ENCODE peak calls at places on chromosomes 13 and 19, in four cellular contexts. One of them, this sample, is unnamed.

GRCh38 chr13:30398601-30399072 is 23.7 kb upstream of the UBE2L5 start:
- DNase-seq in K562: no peak
- DNase-seq in IMR-90: peak; percentile 21
- DNase-seq in GM12878: no peak
- DNase-seq in this sample: no peak

GRCh38 chr19:1599460-1599846 is 5.8 kb downstream of the UQCR11 start:
- DNase-seq in K562: no peak
- DNase-seq in IMR-90: no peak
- DNase-seq in GM12878: no peak
- DNase-seq in this sample: no peak

GRCh38 chr19:35483089-35483488 is 7.2 kb downstream of the KRTDAP start:
- DNase-seq in K562: no peak
- DNase-seq in IMR-90: no peak
- DNase-seq in GM12878: no peak
- DNase-seq in this sample: no peak

GRCh38 chr13:106802917-106803316 is 235.0 kb upstream of the ARGLU1 start:
- DNase-seq in K562: no peak
- DNase-seq in IMR-90: no peak
- DNase-seq in GM12878: no peak
- DNase-seq in this sample: no peak

GRCh38 chr13:25872871-25873607 is 178.8 kb downstream of the SHISA2 start:
- DNase-seq in K562: no peak
- DNase-seq in IMR-90: no peak
- DNase-seq in GM12878: no peak
- DNase-seq in this sample: no peak

GRCh38 chr13:71801781-71802180 is 65.2 kb downstream of the DACH1 start:
- DNase-seq in K562: no peak
- DNase-seq in IMR-90: no peak
- DNase-seq in GM12878: no peak
- DNase-seq in this sample: no peak

GRCh38 chr13:104310861-104311260 is 1244.6 kb upstream of the SLC10A2 start:
- DNase-seq in K562: no peak
- DNase-seq in IMR-90: no peak
- DNase-seq in GM12878: no peak
- DNase-seq in this sample: no peak

GRCh38 chr19:48999481-49000325 is 6.0 kb downstream of the RUVBL2 start:
- DNase-seq in K562: peak; percentile 56
- DNase-seq in IMR-90: peak; percentile 67
- DNase-seq in GM12878: no peak
- DNase-seq in this sample: peak; percentile 64

GRCh38 chr13:113491418-113491883 is 940 bp upstream of the DCUN1D2 start:
- DNase-seq in K562: peak; percentile 16
- DNase-seq in IMR-90: peak; percentile 14
- DNase-seq in GM12878: no peak
- DNase-seq in this sample: peak; percentile 46

GRCh38 chr13:76425930-76426329 is 460.3 kb downstream of the KCTD12 start:
- DNase-seq in K562: no peak
- DNase-seq in IMR-90: peak; percentile 93
- DNase-seq in GM12878: no peak
- DNase-seq in this sample: peak; percentile 78

GRCh38 chr13:23810842-23811241 is 78.4 kb downstream of the MIPEP start:
- DNase-seq in K562: no peak
- DNase-seq in IMR-90: no peak
- DNase-seq in GM12878: no peak
- DNase-seq in this sample: no peak

GRCh38 chr13:25836709-25837316 is 215.0 kb downstream of the SHISA2 start:
- DNase-seq in K562: no peak
- DNase-seq in IMR-90: no peak
- DNase-seq in GM12878: no peak
- DNase-seq in this sample: no peak

GRCh38 chr19:47280183-47280797 is 5.6 kb downstream of the INAFM1 start:
- DNase-seq in K562: peak; percentile 73
- DNase-seq in IMR-90: no peak
- DNase-seq in GM12878: no peak
- DNase-seq in this sample: peak; percentile 23

GRCh38 chr13:37211542-37211941 is 106.1 kb upstream of the CSNK1A1L start:
- DNase-seq in K562: no peak
- DNase-seq in IMR-90: no peak
- DNase-seq in GM12878: no peak
- DNase-seq in this sample: no peak

GRCh38 chr19:10408511-10409291 is 5.4 kb upstream of the CDC37 start:
- DNase-seq in K562: peak; percentile 2
- DNase-seq in IMR-90: no peak
- DNase-seq in GM12878: no peak
- DNase-seq in this sample: no peak

GRCh38 chr19:9865732-9866627 is 30.9 kb downstream of the PIN1 start:
- DNase-seq in K562: no peak
- DNase-seq in IMR-90: no peak
- DNase-seq in GM12878: no peak
- DNase-seq in this sample: no peak

GRCh38 chr19:51691122-51692064 is 1.7 kb upstream of the SPACA6 start:
- DNase-seq in K562: no peak
- DNase-seq in IMR-90: peak; percentile 65
- DNase-seq in GM12878: no peak
- DNase-seq in this sample: no peak

GRCh38 chr13:31556376-31556775 is 182.9 kb upstream of the RXFP2 start:
- DNase-seq in K562: no peak
- DNase-seq in IMR-90: peak; percentile 2
- DNase-seq in GM12878: no peak
- DNase-seq in this sample: no peak

GRCh38 chr19:23392706-23393105 is 2.6 kb downstream of the ZNF91 start:
- DNase-seq in K562: no peak
- DNase-seq in IMR-90: no peak
- DNase-seq in GM12878: no peak
- DNase-seq in this sample: no peak

GRCh38 chr13:21025539-21025938 is 35.8 kb downstream of the LATS2 start:
- DNase-seq in K562: no peak
- DNase-seq in IMR-90: no peak
- DNase-seq in GM12878: no peak
- DNase-seq in this sample: no peak

GRCh38 chr19:5536337-5536894 is 31.3 kb downstream of the TINCR start:
- DNase-seq in K562: peak; percentile 32
- DNase-seq in IMR-90: peak; percentile 33
- DNase-seq in GM12878: no peak
- DNase-seq in this sample: no peak

GRCh38 chr19:33366127-33366526 is 7.4 kb upstream of the CEBPG start:
- DNase-seq in K562: no peak
- DNase-seq in IMR-90: no peak
- DNase-seq in GM12878: no peak
- DNase-seq in this sample: no peak

GRCh38 chr19:7500811-7501450 is 12.1 kb upstream of the PEX11G start:
- DNase-seq in K562: peak; percentile 80
- DNase-seq in IMR-90: peak; percentile 46
- DNase-seq in GM12878: no peak
- DNase-seq in this sample: peak; percentile 47

GRCh38 chr13:26425439-26426358 is 131.8 kb upstream of the WASF3 start:
- DNase-seq in K562: no peak
- DNase-seq in IMR-90: peak; percentile 88
- DNase-seq in GM12878: no peak
- DNase-seq in this sample: no peak

GRCh38 chr19:8487137-8487851 is 15.1 kb downstream of the PRAM1 start:
- DNase-seq in K562: no peak
- DNase-seq in IMR-90: no peak
- DNase-seq in GM12878: no peak
- DNase-seq in this sample: no peak

GRCh38 chr13:112702983-112703379 is 13.1 kb downstream of the ATP11A start:
- DNase-seq in K562: no peak
- DNase-seq in IMR-90: no peak
- DNase-seq in GM12878: no peak
- DNase-seq in this sample: no peak

GRCh38 chr19:43784251-43784980 is 3.6 kb upstream of the KCNN4 start:
- DNase-seq in K562: peak; percentile 77
- DNase-seq in IMR-90: peak; percentile 85
- DNase-seq in GM12878: no peak
- DNase-seq in this sample: peak; percentile 62

GRCh38 chr19:4974855-4975469 is 6.0 kb downstream of the KDM4B start:
- DNase-seq in K562: no peak
- DNase-seq in IMR-90: no peak
- DNase-seq in GM12878: no peak
- DNase-seq in this sample: no peak

GRCh38 chr19:58317481-58318072 is 9.2 kb upstream of the ZSCAN22 start:
- DNase-seq in K562: peak; percentile 50
- DNase-seq in IMR-90: peak; percentile 59
- DNase-seq in GM12878: no peak
- DNase-seq in this sample: peak; percentile 38

GRCh38 chr13:24822640-24823039 is 58.7 kb downstream of the RNF17 start:
- DNase-seq in K562: no peak
- DNase-seq in IMR-90: no peak
- DNase-seq in GM12878: peak; percentile 7
- DNase-seq in this sample: no peak
- TF ChIP-seq FOS in K562: no peak
- TF ChIP-seq FOS in IMR-90: no peak
- TF ChIP-seq FOS in GM12878: no peak
- TF ChIP-seq FOS in this sample: no peak

DNA sequence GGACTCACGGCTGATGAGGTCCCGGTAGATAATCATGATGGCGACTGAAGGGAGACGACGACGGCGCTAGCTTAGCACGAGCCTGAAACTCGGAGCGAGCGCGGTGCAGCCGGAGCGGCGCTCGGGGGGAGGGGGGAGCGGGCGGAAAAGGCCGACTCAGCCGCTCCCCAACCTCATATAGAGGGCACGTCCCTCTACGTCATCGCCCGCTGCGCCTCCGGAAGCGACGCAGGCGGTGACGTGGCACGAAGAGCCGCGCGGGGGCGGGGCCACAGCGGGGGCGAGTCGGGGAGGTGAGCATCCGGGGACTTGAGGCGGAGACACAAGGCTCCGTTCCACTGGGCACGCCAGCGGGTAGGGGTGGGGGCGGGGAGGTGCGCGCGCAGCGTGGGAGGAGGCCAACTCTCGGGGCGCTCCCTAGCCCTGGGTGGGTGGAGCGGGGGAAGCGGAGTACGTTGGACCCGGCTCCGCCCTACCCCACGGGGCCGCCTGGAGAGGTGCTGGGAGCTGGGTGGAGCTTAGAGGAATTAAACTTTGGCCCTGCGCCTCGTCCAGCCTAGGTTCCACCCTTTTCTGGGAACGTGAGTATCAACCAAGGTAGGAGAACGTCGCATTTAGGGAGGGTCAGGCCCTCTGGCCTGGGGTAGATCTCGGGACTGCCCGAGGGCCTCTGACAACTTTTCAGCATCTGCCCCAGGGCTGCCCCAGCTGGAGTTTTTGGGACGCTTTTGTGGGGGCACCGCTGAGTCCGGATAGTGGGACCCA is at the start of gene TPT1:
- DNase-seq in K562: peak; percentile 95
- DNase-seq in IMR-90: peak; percentile 98
- DNase-seq in GM12878: peak; percentile 96
- DNase-seq in this sample: peak; percentile 99
- H3K4me1 ChIP-seq in K562: peaks cover 5% of the 10 kb centered on the region
- H3K4me1 ChIP-seq in IMR-90: peaks cover 2% of the 10 kb centered on the region
- H3K4me1 ChIP-seq in GM12878: peaks cover 12% of the 10 kb centered on the region
- H3K4me1 ChIP-seq in this sample: peaks cover 41% of the 10 kb centered on the region

DNA sequence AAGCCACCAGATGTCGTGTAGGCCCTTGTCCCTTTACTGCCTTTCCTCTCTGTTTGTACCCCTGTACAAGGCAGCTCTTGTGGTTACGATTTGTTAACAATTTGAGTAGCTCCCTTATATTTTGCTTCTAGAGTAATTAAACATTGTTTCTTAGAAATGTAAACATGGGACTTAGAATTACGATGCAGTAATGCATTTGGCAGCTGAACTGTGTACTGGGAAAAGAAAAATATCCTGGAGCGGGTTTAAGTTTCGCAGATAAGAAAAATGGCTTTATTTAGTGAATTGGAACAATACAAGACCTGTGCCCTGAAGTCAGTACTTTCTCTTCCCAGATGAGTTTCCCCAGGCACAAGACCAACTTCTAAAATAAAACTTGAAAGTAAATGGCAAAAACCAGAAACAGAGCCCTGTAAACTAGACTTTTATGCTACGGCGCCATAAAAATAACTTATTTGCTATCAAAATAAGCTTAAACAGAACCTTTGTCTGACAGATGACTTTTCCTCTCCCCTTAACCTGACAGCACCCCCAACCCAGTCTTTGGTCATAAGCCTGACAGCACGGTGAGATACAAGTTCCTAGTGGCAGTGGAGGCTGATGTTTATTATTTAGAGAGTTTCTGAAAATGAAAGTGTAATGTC is 63.0 kb downstream of the LRCH1 start:
- DNase-seq in K562: no peak
- DNase-seq in IMR-90: peak; percentile 68
- DNase-seq in GM12878: no peak
- DNase-seq in this sample: peak; percentile 83
- TF ChIP-seq FOS in K562: no peak
- TF ChIP-seq FOS in IMR-90: no peak
- TF ChIP-seq FOS in GM12878: no peak
- TF ChIP-seq FOS in this sample: no peak

DNA sequence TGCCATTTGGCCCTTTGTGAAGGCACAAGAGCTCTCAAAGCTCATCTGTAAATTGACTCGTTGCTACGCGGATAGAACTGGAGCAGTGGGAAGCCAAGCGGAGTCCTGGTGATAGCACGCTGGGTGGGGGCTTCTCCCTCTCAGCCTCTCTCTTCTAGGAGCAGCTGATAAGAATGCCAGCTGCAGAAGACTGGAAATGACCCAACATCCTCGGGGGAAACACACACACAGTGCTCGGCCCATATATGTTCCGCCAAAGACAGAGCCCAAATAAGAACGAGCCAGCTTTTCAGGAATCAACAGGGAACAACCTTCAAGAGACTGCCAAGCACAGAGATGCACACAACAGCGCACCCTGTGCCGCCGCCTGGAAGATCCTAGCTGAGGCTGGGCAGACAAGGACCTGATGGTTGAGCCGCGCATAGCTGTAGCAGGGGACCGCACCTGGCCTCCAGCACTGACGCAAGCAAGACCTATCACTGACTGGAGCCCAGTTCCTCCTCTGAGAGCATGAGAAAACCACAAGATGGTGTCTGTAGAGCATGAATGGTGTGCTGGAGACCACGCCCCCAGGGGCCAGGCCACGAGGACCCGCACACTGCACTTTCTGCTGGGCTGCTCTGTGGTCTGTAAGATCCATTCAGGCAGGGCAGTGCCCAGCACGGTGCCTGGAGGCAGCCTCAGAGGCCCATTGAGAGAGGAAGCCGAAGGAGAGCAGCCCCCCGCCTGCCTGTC is 16.0 kb upstream of the SLC35E1 start:
- DNase-seq in K562: peak; percentile 54
- DNase-seq in IMR-90: peak; percentile 19
- DNase-seq in GM12878: peak; percentile 90
- DNase-seq in this sample: peak; percentile 79
- H3K4me1 ChIP-seq in K562: peaks cover 74% of the 10 kb centered on the region
- H3K4me1 ChIP-seq in IMR-90: peaks cover 46% of the 10 kb centered on the region
- H3K4me1 ChIP-seq in GM12878: peaks cover 69% of the 10 kb centered on the region
- H3K4me1 ChIP-seq in this sample: peaks cover 39% of the 10 kb centered on the region

This sample was measured in endothelial cell of umbilical vein.